ENCODE peak calls at places on chromosomes 3 and 15, in six cellular contexts. L, G, A, D, H and F are unnamed samples.

GRCh38 chr3:28347374-28348285 is 891 bp upstream of the ZCWPW2 start:
- DNase-seq in H (no peak), D (no peak), G (no peak), L (no peak), A (peak; percentile 20), F (no peak)

GRCh38 chr3:138434276-138434874 is at the start of gene ESYT3:
- DNase-seq in D (peak; percentile 34), H (no peak), A (no peak), L (peak; percentile 73), G (no peak), F (peak; percentile 73)

GRCh38 chr3:138180375-138181029 is 5.8 kb upstream of the DBR1 start:
- DNase-seq in G (peak; percentile 41), A (peak; percentile 56), H (no peak), D (no peak), L (peak; percentile 50), F (no peak)

GRCh38 chr15:57732526-57733331 is 26.2 kb downstream of the POLR2M start:
- DNase-seq in A (peak; percentile 78), D (no peak), G (peak; percentile 48), H (no peak), L (peak; percentile 49), F (no peak)

GRCh38 chr3:158105710-158106438 is at the start of gene SHOX2:
- DNase-seq in D (no peak), G (no peak), A (peak; percentile 72), H (no peak), L (no peak), F (no peak)

GRCh38 chr3:142863010-142863787 is 25.7 kb downstream of the PCOLCE2 start:
- DNase-seq in A (no peak), L (no peak), G (no peak), H (no peak), D (no peak), F (peak; percentile 74)

GRCh38 chr15:51144021-51144532 is 49.4 kb upstream of the TNFAIP8L3 start:
- DNase-seq in H (no peak), L (no peak), D (no peak), A (peak; percentile 73), G (peak; percentile 34), F (no peak)

GRCh38 chr15:92811514-92811913 is 88.6 kb upstream of the CHD2 start:
- DNase-seq in L (peak; percentile 68), H (no peak), D (no peak), G (no peak), A (peak; percentile 66), F (no peak)

GRCh38 chr3:131147534-131147933 is 120.9 kb downstream of the NEK11 start:
- DNase-seq in L (no peak), A (no peak), G (no peak), D (no peak), H (no peak), F (no peak)

GRCh38 chr3:188196232-188196990 is 42.5 kb downstream of the LPP start:
- DNase-seq in D (no peak), L (no peak), H (no peak), G (no peak), A (no peak), F (no peak)

GRCh38 chr3:126854666-126855065 is 128.2 kb upstream of the PLXNA1 start:
- DNase-seq in D (no peak), L (no peak), A (no peak), H (no peak), G (no peak), F (no peak)

GRCh38 chr3:12363397-12364195 is 74.7 kb downstream of the PPARG start:
- DNase-seq in A (no peak), D (no peak), H (no peak), L (no peak), G (no peak), F (no peak)

GRCh38 chr3:20361000-20361399 is 175.0 kb upstream of the SGO1 start:
- DNase-seq in H (no peak), G (no peak), A (peak; percentile 28), D (no peak), L (no peak), F (no peak)

GRCh38 chr15:38226867-38227266 is 25.8 kb upstream of the SPRED1 start:
- DNase-seq in A (peak; percentile 28), L (peak; percentile 59), D (no peak), G (peak; percentile 85), H (no peak), F (no peak)

GRCh38 chr3:47250309-47251060 is 32.1 kb downstream of the KIF9 start:
- DNase-seq in D (no peak), A (peak; percentile 86), L (peak; percentile 60), H (no peak), G (peak; percentile 41), F (peak; percentile 27)

GRCh38 chr3:148992027-148992634 is 791 bp downstream of the GYG1 start:
- DNase-seq in G (no peak), H (no peak), D (no peak), A (peak; percentile 54), L (peak; percentile 8), F (no peak)
- TF ChIP-seq ZNF274 in G (no peak), H (no peak), D (no peak), A (no peak), L (no peak), F (no peak)

DNA sequence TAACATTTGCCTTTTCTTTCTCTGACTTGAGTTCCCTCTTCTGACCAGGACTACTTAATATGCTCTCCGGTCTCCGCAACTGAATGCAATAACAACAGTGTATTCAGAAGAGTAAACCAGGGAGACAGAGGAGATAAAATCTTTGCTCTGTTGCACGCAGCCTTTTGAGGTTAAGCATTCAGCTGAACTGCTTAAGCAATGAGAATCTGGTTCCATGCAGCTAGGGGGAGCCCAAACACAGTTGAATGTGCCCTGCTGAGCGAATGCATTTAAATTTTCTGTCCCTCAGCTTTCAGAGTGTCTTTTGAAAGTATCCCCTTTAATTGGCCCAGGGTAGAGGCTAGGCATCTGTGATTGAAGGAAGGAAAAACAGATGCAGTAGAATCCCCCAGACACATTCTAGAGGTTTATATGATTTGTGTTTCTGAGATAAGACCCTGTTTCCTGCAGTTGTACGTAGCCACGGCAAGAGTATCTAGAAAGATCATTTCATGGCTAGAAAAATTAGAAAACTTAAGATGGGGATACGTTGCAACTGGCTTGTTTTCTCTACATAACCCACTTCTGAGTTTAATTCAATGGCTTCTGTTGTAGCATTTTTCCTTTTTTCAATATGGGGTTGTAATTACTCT is 309.6 kb downstream of the TUSC7 start:
- DNase-seq in L (peak; percentile 10), A (peak; percentile 16), H (no peak), D (peak; percentile 50), G (no peak), F (peak; percentile 59)
- H3K9ac ChIP-seq in L (no peak overlapping the region), A (no peak overlapping the region), H (no peak overlapping the region), D (no peak overlapping the region), G (no peak overlapping the region), F (no peak overlapping the region)

GRCh38 chr3:149480326-149481017 is 6.0 kb downstream of the TM4SF4 start:
- DNase-seq in D (peak; percentile 80), H (peak; percentile 52), G (peak; percentile 76), A (peak; percentile 72), L (peak; percentile 85), F (peak; percentile 86)
- H3K4me3 ChIP-seq in D (no peak overlapping the region), H (no peak overlapping the region), G (no peak overlapping the region), A (no peak overlapping the region), L (no peak overlapping the region), F (no peak overlapping the region)

DNA sequence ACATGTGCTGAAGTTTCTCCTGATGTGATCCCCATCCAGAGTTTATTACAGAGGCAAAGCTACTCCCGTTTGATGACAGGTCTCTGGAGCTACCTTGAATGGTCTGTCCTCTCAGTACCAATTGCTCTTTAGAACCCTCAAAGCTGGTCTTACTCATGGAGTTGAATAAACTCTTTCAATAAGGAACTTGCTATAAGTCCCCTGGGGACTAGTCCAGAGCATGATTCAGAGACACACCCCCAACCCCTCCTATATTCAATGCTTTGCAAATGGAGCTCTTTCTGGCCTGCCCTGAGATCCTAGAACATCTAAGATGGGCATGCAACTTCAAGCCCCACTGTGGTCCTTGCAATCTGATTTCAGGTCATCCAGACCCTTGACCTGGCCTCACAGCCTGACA is 23.9 kb upstream of the TPM1 start:
- DNase-seq in D (no peak), H (no peak), L (no peak), G (no peak), A (no peak), F (no peak)
- TF ChIP-seq ZNF274 in D (no peak), H (no peak), L (no peak), G (no peak), A (no peak), F (no peak)

DNA sequence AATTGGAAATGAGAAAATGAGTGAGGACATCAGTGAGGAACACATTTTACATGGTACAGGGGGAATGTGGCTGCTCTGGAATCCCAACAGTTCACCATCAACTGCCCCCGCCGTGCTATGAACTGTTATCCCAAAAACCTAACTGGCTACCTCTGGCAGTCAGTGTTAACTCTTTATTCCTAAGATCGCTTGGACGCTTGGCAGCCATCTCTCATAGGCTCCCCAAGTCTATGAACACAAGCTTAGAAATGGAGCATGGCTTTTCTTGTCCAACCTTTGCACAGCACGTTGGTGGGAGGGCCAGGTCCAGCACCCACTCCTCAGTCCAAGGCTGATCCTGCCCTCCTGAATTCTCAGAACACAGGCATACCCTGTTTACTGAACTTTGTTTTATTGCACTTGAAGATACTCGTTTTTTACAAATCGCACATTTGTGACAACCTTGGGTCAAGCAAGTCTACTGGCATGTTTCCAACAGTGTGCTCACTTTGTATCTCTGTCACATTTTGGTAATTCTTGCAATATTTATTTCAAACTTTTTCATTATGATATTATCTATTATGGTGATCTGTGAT is 53.6 kb downstream of the SENP2 start:
- DNase-seq in H (no peak), A (no peak), L (no peak), D (no peak), G (no peak), F (no peak)
- H3K9ac ChIP-seq in H (no peak overlapping the region), A (no peak overlapping the region), L (no peak overlapping the region), D (no peak overlapping the region), G (no peak overlapping the region), F (no peak overlapping the region)

GRCh38 chr3:52790741-52791140 is 3.9 kb upstream of the ITIH3 start:
- DNase-seq in H (no peak), G (no peak), L (no peak), A (no peak), D (no peak), F (no peak)
- H3K4me3 ChIP-seq in H (no peak overlapping the region), G (no peak overlapping the region), L (no peak overlapping the region), A (no peak overlapping the region), D (no peak overlapping the region), F (no peak overlapping the region)

GRCh38 chr3:176375519-176375918 is 821.8 kb downstream of the TBL1XR1 start:
- DNase-seq in A (no peak), D (no peak), G (no peak), L (no peak), H (no peak), F (no peak)

DNA sequence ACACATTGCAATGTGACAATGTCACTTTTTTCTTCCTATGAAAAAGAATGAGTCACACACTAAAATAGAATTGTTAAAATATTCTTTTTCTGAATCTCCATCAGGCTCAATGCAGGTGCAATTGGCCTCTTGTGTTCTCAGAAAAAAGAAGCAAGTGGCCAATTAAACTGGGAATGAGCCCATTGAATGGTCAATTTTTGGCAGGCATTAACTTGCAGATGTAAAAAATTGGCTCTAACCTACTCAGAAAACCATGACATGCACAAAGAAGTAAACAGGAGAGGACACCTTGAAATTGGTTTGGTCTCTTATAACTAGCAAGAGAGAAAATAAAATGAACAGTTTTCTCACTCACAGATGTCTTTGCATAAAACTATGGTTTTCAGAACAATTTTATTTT is 820.8 kb downstream of the TBL1XR1 start:
- DNase-seq in D (no peak), A (no peak), G (no peak), H (no peak), L (no peak), F (no peak)
- TF ChIP-seq ZNF274 in D (no peak), A (no peak), G (no peak), H (no peak), L (no peak), F (no peak)